ENCODE peak calls at places on chromosomes 16 and 17, in ten cellular contexts. One of them, this sample, is unnamed.

GRCh38 chr16:69365901-69366300 is 14.3 kb upstream of the TMED6 start:
- DNase-seq in OCI-LY7: no peak
- DNase-seq in cardiac muscle cell: no peak
- DNase-seq in GM04504: no peak
- DNase-seq in PC-3: no peak
- DNase-seq in psoas muscle: no peak
- DNase-seq in stimulated activated CD4-positive, alpha-beta T cell treated with anti-CD3 and anti-CD28 coated beads, Interleukin-1b, Interleukin-23, amount 100 ng/mL, for 24 hours: no peak
- DNase-seq in T-helper 1 cell: no peak
- DNase-seq in AG08395: no peak
- DNase-seq in NCI-H460: no peak
- DNase-seq in this sample: no peak

GRCh38 chr17:27569884-27570577 is 61.0 kb upstream of the LGALS9 start:
- DNase-seq in OCI-LY7: no peak
- DNase-seq in cardiac muscle cell: no peak
- DNase-seq in GM04504: no peak
- DNase-seq in PC-3: no peak
- DNase-seq in psoas muscle: no peak
- DNase-seq in stimulated activated CD4-positive, alpha-beta T cell treated with anti-CD3 and anti-CD28 coated beads, Interleukin-1b, Interleukin-23, amount 100 ng/mL, for 24 hours: no peak
- DNase-seq in T-helper 1 cell: no peak
- DNase-seq in AG08395: no peak
- DNase-seq in NCI-H460: no peak
- DNase-seq in this sample: no peak

GRCh38 chr17:22301353-22301745 is 609.0 kb downstream of the KCNJ18 start:
- DNase-seq in OCI-LY7: no peak
- DNase-seq in cardiac muscle cell: no peak
- DNase-seq in GM04504: no peak
- DNase-seq in PC-3: no peak
- DNase-seq in psoas muscle: no peak
- DNase-seq in stimulated activated CD4-positive, alpha-beta T cell treated with anti-CD3 and anti-CD28 coated beads, Interleukin-1b, Interleukin-23, amount 100 ng/mL, for 24 hours: no peak
- DNase-seq in T-helper 1 cell: no peak
- DNase-seq in AG08395: no peak
- DNase-seq in NCI-H460: no peak
- DNase-seq in this sample: no peak

GRCh38 chr17:7703584-7704574 is 1.1 kb upstream of the EFNB3 start:
- DNase-seq in OCI-LY7: peak; percentile 34
- DNase-seq in cardiac muscle cell: peak; percentile 94
- DNase-seq in GM04504: no peak
- DNase-seq in PC-3: no peak
- DNase-seq in psoas muscle: no peak
- DNase-seq in stimulated activated CD4-positive, alpha-beta T cell treated with anti-CD3 and anti-CD28 coated beads, Interleukin-1b, Interleukin-23, amount 100 ng/mL, for 24 hours: no peak
- DNase-seq in T-helper 1 cell: no peak
- DNase-seq in AG08395: peak; percentile 41
- DNase-seq in NCI-H460: no peak
- DNase-seq in this sample: peak; percentile 21

GRCh38 chr16:85372627-85373372 is 240.3 kb upstream of the GSE1 start:
- DNase-seq in OCI-LY7: no peak
- DNase-seq in cardiac muscle cell: no peak
- DNase-seq in GM04504: peak; percentile 76
- DNase-seq in PC-3: peak; percentile 66
- DNase-seq in psoas muscle: peak; percentile 70
- DNase-seq in stimulated activated CD4-positive, alpha-beta T cell treated with anti-CD3 and anti-CD28 coated beads, Interleukin-1b, Interleukin-23, amount 100 ng/mL, for 24 hours: no peak
- DNase-seq in T-helper 1 cell: no peak
- DNase-seq in AG08395: peak; percentile 90
- DNase-seq in NCI-H460: no peak
- DNase-seq in this sample: peak; percentile 49

GRCh38 chr16:20409398-20410152 is at the start of gene ACSM5:
- DNase-seq in OCI-LY7: no peak
- DNase-seq in cardiac muscle cell: peak; percentile 15
- DNase-seq in GM04504: no peak
- DNase-seq in PC-3: no peak
- DNase-seq in psoas muscle: peak; percentile 53
- DNase-seq in stimulated activated CD4-positive, alpha-beta T cell treated with anti-CD3 and anti-CD28 coated beads, Interleukin-1b, Interleukin-23, amount 100 ng/mL, for 24 hours: no peak
- DNase-seq in T-helper 1 cell: no peak
- DNase-seq in AG08395: no peak
- DNase-seq in NCI-H460: no peak
- DNase-seq in this sample: peak; percentile 72

GRCh38 chr17:80353718-80354275 is 61.2 kb upstream of the ENDOV start:
- DNase-seq in OCI-LY7: no peak
- DNase-seq in cardiac muscle cell: no peak
- DNase-seq in GM04504: no peak
- DNase-seq in PC-3: no peak
- DNase-seq in psoas muscle: no peak
- DNase-seq in stimulated activated CD4-positive, alpha-beta T cell treated with anti-CD3 and anti-CD28 coated beads, Interleukin-1b, Interleukin-23, amount 100 ng/mL, for 24 hours: no peak
- DNase-seq in T-helper 1 cell: no peak
- DNase-seq in AG08395: no peak
- DNase-seq in NCI-H460: no peak
- DNase-seq in this sample: no peak

GRCh38 chr17:29358421-29358820 is 31.7 kb upstream of the TAOK1 start:
- DNase-seq in OCI-LY7: no peak
- DNase-seq in cardiac muscle cell: no peak
- DNase-seq in GM04504: no peak
- DNase-seq in PC-3: no peak
- DNase-seq in psoas muscle: no peak
- DNase-seq in stimulated activated CD4-positive, alpha-beta T cell treated with anti-CD3 and anti-CD28 coated beads, Interleukin-1b, Interleukin-23, amount 100 ng/mL, for 24 hours: no peak
- DNase-seq in T-helper 1 cell: no peak
- DNase-seq in AG08395: no peak
- DNase-seq in NCI-H460: no peak
- DNase-seq in this sample: no peak

GRCh38 chr17:77513045-77513444 is 372.3 kb downstream of the SEC14L1 start:
- DNase-seq in OCI-LY7: no peak
- DNase-seq in cardiac muscle cell: no peak
- DNase-seq in GM04504: no peak
- DNase-seq in PC-3: no peak
- DNase-seq in psoas muscle: no peak
- DNase-seq in stimulated activated CD4-positive, alpha-beta T cell treated with anti-CD3 and anti-CD28 coated beads, Interleukin-1b, Interleukin-23, amount 100 ng/mL, for 24 hours: no peak
- DNase-seq in T-helper 1 cell: no peak
- DNase-seq in AG08395: no peak
- DNase-seq in NCI-H460: no peak
- DNase-seq in this sample: no peak